ENCODE peak calls at places on chromosomes 6 and 20, in ten cellular contexts. S is glutamatergic neuron, D is spleen, Y is GM13976, N is fibroblast of lung, P is astrocyte of the spinal cord, B is foreskin fibroblast, F is A549, L is brain microvascular endothelial cell, R is activated B cell treated with CpG ODN at 0.5 μM for 24 hours. J is an unnamed sample.

GRCh38 chr20:45101333-45101850 is 465 bp upstream of the KCNS1 start:
- DNase-seq in S (no peak), D (no peak), Y (no peak), N (no peak), P (no peak), B (no peak), F (no peak), L (no peak), R (no peak), J (no peak)

GRCh38 chr20:10924628-10925266 is 250.9 kb upstream of the JAG1 start:
- DNase-seq in S (no peak), D (no peak), Y (no peak), N (peak), P (peak), B (peak), F (peak), L (peak), R (no peak), J (no peak)

GRCh38 chr6:35916056-35916455 is 4.8 kb downstream of the SRPK1 start:
- DNase-seq in S (no peak), D (no peak), Y (no peak), N (no peak), P (no peak), B (no peak), F (no peak), L (no peak), R (no peak), J (no peak)

GRCh38 chr6:55636406-55637102 is 57.6 kb upstream of the HMGCLL1 start:
- DNase-seq in S (no peak), D (no peak), Y (no peak), N (peak), P (peak), B (peak), F (peak), L (peak), R (no peak), J (no peak)

GRCh38 chr6:88165877-88166492 is at the start of gene CNR1:
- DNase-seq in S (peak), D (peak), Y (peak), N (peak), P (no peak), B (peak), F (peak), L (peak), R (no peak), J (peak)

GRCh38 chr6:164344801-164345291 is 930.3 kb downstream of the QKI start:
- DNase-seq in S (no peak), D (no peak), Y (no peak), N (peak), P (no peak), B (no peak), F (no peak), L (no peak), R (no peak), J (no peak)

GRCh38 chr20:59628171-59628570 is 23.8 kb downstream of the PHACTR3 start:
- DNase-seq in S (no peak), D (peak), Y (no peak), N (no peak), P (no peak), B (no peak), F (no peak), L (no peak), R (no peak), J (no peak)

GRCh38 chr20:63027425-63028389 is 20.9 kb upstream of the BHLHE23 start:
- DNase-seq in S (peak), D (peak), Y (no peak), N (no peak), P (no peak), B (peak), F (peak), L (no peak), R (no peak), J (peak)

GRCh38 chr20:41499961-41500725 is 118.0 kb downstream of the CHD6 start:
- DNase-seq in S (no peak), D (no peak), Y (no peak), N (peak), P (peak), B (peak), F (no peak), L (peak), R (no peak), J (no peak)

GRCh38 chr6:137878070-137878809 is 11.2 kb downstream of the TNFAIP3 start:
- DNase-seq in S (no peak), D (no peak), Y (no peak), N (no peak), P (no peak), B (no peak), F (no peak), L (no peak), R (no peak), J (no peak)

GRCh38 chr6:79240509-79240908 is 6.0 kb upstream of the HMGN3 start:
- DNase-seq in S (no peak), D (no peak), Y (no peak), N (no peak), P (no peak), B (no peak), F (no peak), L (no peak), R (no peak), J (peak)

GRCh38 chr6:158284340-158285210 is 27.7 kb upstream of the TULP4 start:
- DNase-seq in S (no peak), D (no peak), Y (no peak), N (peak), P (peak), B (peak), F (peak), L (peak), R (no peak), J (no peak)

GRCh38 chr6:163383912-163384311 is 30.6 kb upstream of the QKI start:
- DNase-seq in S (no peak), D (no peak), Y (no peak), N (peak), P (peak), B (peak), F (no peak), L (no peak), R (no peak), J (no peak)

GRCh38 chr6:106087548-106088325 is 1.6 kb downstream of the PRDM1 start:
- DNase-seq in S (no peak), D (no peak), Y (no peak), N (peak), P (peak), B (peak), F (no peak), L (peak), R (no peak), J (no peak)

GRCh38 chr6:90343581-90343980 is 46.9 kb upstream of the BACH2 start:
- DNase-seq in S (no peak), D (no peak), Y (no peak), N (peak), P (peak), B (peak), F (peak), L (peak), R (no peak), J (no peak)

GRCh38 chr6:53335224-53335994 is 13.3 kb downstream of the ELOVL5 start:
- DNase-seq in S (no peak), D (peak), Y (peak), N (no peak), P (no peak), B (no peak), F (no peak), L (no peak), R (peak), J (no peak)

GRCh38 chr20:1964061-1964460 is 29.8 kb downstream of the PDYN start:
- DNase-seq in S (no peak), D (no peak), Y (no peak), N (no peak), P (no peak), B (no peak), F (no peak), L (no peak), R (no peak), J (no peak)

GRCh38 chr20:17627101-17627950 is 54.7 kb downstream of the RRBP1 start:
- DNase-seq in S (peak), D (peak), Y (no peak), N (no peak), P (no peak), B (no peak), F (no peak), L (no peak), R (no peak), J (no peak)

GRCh38 chr6:23180504-23181293 is 611.3 kb downstream of the HDGFL1 start:
- DNase-seq in S (peak), D (peak), Y (no peak), N (peak), P (peak), B (peak), F (no peak), L (peak), R (no peak), J (no peak)

GRCh38 chr6:22613695-22614094 is 44.3 kb downstream of the HDGFL1 start:
- DNase-seq in S (no peak), D (no peak), Y (no peak), N (peak), P (peak), B (peak), F (no peak), L (peak), R (no peak), J (no peak)

GRCh38 chr6:30770164-30770563 is 25.8 kb upstream of the IER3 start:
- DNase-seq in S (no peak), D (no peak), Y (no peak), N (peak), P (peak), B (no peak), F (peak), L (no peak), R (no peak), J (no peak)

GRCh38 chr6:106027760-106028159 is 58.4 kb upstream of the PRDM1 start:
- DNase-seq in S (no peak), D (no peak), Y (no peak), N (no peak), P (no peak), B (peak), F (no peak), L (no peak), R (no peak), J (no peak)

GRCh38 chr20:54980321-54980960 is 505.0 kb downstream of the DOK5 start:
- DNase-seq in S (no peak), D (no peak), Y (no peak), N (peak), P (peak), B (no peak), F (peak), L (no peak), R (no peak), J (no peak)

GRCh38 chr6:12294851-12295536 is 4.8 kb downstream of the EDN1 start:
- DNase-seq in S (no peak), D (no peak), Y (no peak), N (no peak), P (no peak), B (peak), F (no peak), L (no peak), R (no peak), J (no peak)

GRCh38 chr6:102950967-102951366 is 1557.5 kb downstream of the GRIK2 start:
- DNase-seq in S (no peak), D (no peak), Y (no peak), N (no peak), P (no peak), B (no peak), F (no peak), L (no peak), R (no peak), J (no peak)

GRCh38 chr6:110035321-110035720 is 57.2 kb downstream of the GPR6 start:
- DNase-seq in S (no peak), D (no peak), Y (no peak), N (no peak), P (no peak), B (no peak), F (no peak), L (no peak), R (no peak), J (no peak)

GRCh38 chr6:148457137-148457842 is 114.7 kb downstream of the SASH1 start:
- DNase-seq in S (no peak), D (no peak), Y (no peak), N (peak), P (peak), B (no peak), F (no peak), L (peak), R (no peak), J (no peak)

GRCh38 chr20:33392016-33392415 is 9.3 kb downstream of the CDK5RAP1 start:
- DNase-seq in S (peak), D (no peak), Y (no peak), N (peak), P (peak), B (peak), F (no peak), L (no peak), R (no peak), J (no peak)

GRCh38 chr6:34468378-34468892 is 2.6 kb downstream of the PACSIN1 start:
- DNase-seq in S (no peak), D (peak), Y (no peak), N (no peak), P (no peak), B (no peak), F (no peak), L (no peak), R (peak), J (no peak)

GRCh38 chr6:101402618-101403002 is 9.1 kb downstream of the GRIK2 start:
- DNase-seq in S (peak), D (no peak), Y (no peak), N (no peak), P (no peak), B (peak), F (no peak), L (no peak), R (no peak), J (no peak)

GRCh38 chr20:14561733-14562132 is 224.3 kb upstream of the FLRT3 start:
- DNase-seq in S (no peak), D (no peak), Y (no peak), N (peak), P (no peak), B (peak), F (no peak), L (no peak), R (no peak), J (no peak)
- TF ChIP-seq CTCF in S (no peak), D (no peak), Y (no peak), N (no peak), P (no peak), B (no peak), F (no peak), L (no peak), R (no peak), J (no peak)

DNA sequence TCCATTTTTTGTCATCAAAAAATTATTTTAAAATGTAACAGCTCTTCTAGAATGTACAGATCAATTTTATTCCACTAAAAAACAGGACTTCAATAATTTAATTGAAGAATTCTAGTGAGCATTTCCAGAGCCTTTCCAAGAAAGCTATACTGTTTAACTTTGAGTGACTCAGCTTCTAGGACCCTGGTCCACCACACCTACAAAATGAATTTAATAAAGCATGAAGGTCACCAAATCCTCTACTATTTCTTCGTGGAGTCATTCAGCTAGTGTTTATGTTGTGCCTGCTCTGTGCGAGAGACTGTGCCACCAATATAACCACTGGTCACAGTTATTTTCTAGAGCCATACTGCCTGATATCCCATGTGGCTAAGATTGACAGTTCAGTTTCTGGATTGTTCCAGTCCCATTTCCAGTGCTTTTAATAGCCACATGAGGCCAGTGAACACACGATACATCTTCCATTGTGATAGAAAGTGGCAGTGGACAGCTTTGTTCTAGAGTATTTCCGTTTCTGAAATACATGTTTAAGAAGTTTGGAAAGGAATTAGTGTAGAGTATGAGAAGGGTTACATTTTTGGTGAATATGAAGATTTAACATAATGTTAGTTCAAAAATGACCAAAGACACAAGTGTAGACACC is 160.6 kb downstream of the MTHFD1L start:
- DNase-seq in S (no peak), D (no peak), Y (no peak), N (peak), P (no peak), B (no peak), F (no peak), L (no peak), R (no peak), J (no peak)
- TF ChIP-seq CTCF in S (no peak), D (no peak), Y (no peak), N (no peak), P (no peak), B (no peak), F (no peak), L (no peak), R (no peak), J (no peak)

DNA sequence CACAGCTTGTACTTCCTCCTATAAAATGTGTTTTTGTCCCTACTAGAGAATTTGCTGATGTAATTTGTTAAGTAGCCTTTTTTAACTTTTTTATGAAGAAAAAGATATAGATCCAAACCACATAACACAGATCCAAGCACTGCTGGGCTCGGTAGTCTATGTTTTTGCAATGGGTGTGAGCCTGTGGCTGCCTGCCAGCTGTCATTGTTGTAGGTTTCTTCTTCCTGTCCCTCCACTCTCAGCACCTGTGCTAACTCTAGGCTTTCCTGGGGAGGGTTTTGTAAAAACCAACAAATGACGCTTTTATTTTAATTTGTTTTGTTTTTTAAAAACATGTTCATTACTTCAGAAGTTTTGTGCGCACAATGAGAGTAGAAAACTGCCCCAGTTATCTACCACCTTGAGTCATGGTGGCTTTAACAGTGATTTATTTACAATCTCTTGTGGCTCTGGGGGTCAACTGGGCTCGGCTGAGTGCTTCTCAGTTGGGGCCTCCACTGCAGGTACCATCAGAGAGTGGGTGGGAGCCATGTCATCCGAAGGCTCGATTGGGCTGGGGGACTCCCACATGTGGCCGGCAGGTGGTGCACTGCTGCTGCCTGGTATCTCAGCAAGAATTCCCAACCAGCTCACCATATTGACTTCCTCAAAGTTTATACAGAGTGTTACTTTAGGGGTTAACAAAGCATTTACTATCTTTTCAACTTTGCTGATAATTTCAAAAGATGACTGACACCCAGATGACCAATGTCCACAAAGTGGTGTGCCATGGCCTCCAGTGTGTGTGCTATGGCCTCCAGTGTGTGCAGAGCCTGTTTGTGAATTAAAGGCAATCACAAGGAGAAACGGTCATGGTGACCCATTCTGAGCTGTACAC is 3.0 kb upstream of the CCR6 start:
- DNase-seq in S (no peak), D (no peak), Y (no peak), N (no peak), P (no peak), B (no peak), F (no peak), L (no peak), R (peak), J (no peak)
- TF ChIP-seq CTCF in S (no peak), D (no peak), Y (peak), N (no peak), P (no peak), B (no peak), F (no peak), L (no peak), R (no peak), J (no peak)

GRCh38 chr6:160734627-160735026 is 32.6 kb downstream of the PLG start:
- DNase-seq in S (no peak), D (no peak), Y (no peak), N (no peak), P (no peak), B (no peak), F (no peak), L (no peak), R (no peak), J (no peak)

GRCh38 chr6:160735523-160735922 is 33.5 kb downstream of the PLG start:
- DNase-seq in S (no peak), D (no peak), Y (peak), N (no peak), P (no peak), B (no peak), F (no peak), L (no peak), R (no peak), J (no peak)

GRCh38 chr6:160730911-160731310 is 28.9 kb downstream of the PLG start:
- DNase-seq in S (peak), D (no peak), Y (no peak), N (no peak), P (no peak), B (no peak), F (peak), L (peak), R (no peak), J (peak)

GRCh38 chr6:160737934-160738333 is 35.9 kb downstream of the PLG start:
- DNase-seq in S (no peak), D (no peak), Y (no peak), N (no peak), P (no peak), B (no peak), F (no peak), L (no peak), R (no peak), J (no peak)

GRCh38 chr6:160733045-160733646 is 31.1 kb downstream of the PLG start:
- DNase-seq in S (peak), D (no peak), Y (peak), N (peak), P (peak), B (peak), F (peak), L (peak), R (no peak), J (peak)
- TF ChIP-seq CTCF in S (peak), D (peak), Y (peak), N (peak), P (peak), B (peak), F (peak), L (peak), R (no peak), J (peak)

GRCh38 chr6:107180114-107180513 is 64.8 kb upstream of the BEND3 start:
- DNase-seq in S (no peak), D (no peak), Y (no peak), N (no peak), P (no peak), B (no peak), F (no peak), L (no peak), R (no peak), J (no peak)

GRCh38 chr6:107186047-107186446 is 70.7 kb upstream of the BEND3 start:
- DNase-seq in S (no peak), D (no peak), Y (no peak), N (no peak), P (no peak), B (no peak), F (no peak), L (no peak), R (no peak), J (no peak)

GRCh38 chr6:107187630-107188029 is 72.3 kb upstream of the BEND3 start:
- DNase-seq in S (no peak), D (no peak), Y (no peak), N (no peak), P (no peak), B (no peak), F (no peak), L (no peak), R (no peak), J (no peak)

GRCh38 chr6:107185570-107185969 is 70.3 kb upstream of the BEND3 start:
- DNase-seq in S (peak), D (no peak), Y (no peak), N (peak), P (peak), B (peak), F (peak), L (peak), R (no peak), J (no peak)
- TF ChIP-seq CTCF in S (no peak), D (no peak), Y (no peak), N (peak), P (peak), B (no peak), F (peak), L (peak), R (no peak), J (no peak)

GRCh38 chr6:26021350-26022165 is 59.0 kb downstream of the TRIM38 start:
- DNase-seq in S (peak), D (peak), Y (peak), N (peak), P (peak), B (peak), F (peak), L (peak), R (peak), J (peak)
- TF ChIP-seq CTCF in S (no peak), D (no peak), Y (no peak), N (no peak), P (no peak), B (no peak), F (no peak), L (no peak), R (no peak), J (no peak)

J was measured in Calu3.